ENCODE peak calls at places on chromosomes 1 and 21, in nine cellular contexts. F is neural progenitor cell; C is neuronal stem cell; E is activated T-cell treated with anti-CD3 and anti-CD28 coated beads, Interleukin-2, amount 50 U/mL, for 48 hours; G is COR-L47; K is NCI-H1105 treated with DMSO at 0.1 percent for 48 hours; Q is NCI-H187; J is BJ; Z is NCI-H146. W is an unnamed sample.

GRCh38 chr1:94025383-94026340 is 95.3 kb downstream of the ABCA4 start:
- DNase-seq in F (peak), C (peak), E (no peak), G (no peak), K (peak), Q (peak), J (no peak), Z (peak), W (no peak)

GRCh38 chr1:101178341-101178687 is 58.5 kb upstream of the S1PR1 start:
- DNase-seq in F (no peak), C (no peak), E (peak), G (no peak), K (no peak), Q (no peak), J (no peak), Z (no peak), W (no peak)

GRCh38 chr1:163168053-163168452 is 34.7 kb downstream of the RGS5 start:
- DNase-seq in F (no peak), C (no peak), E (no peak), G (no peak), K (peak), Q (no peak), J (peak), Z (no peak), W (no peak)

GRCh38 chr1:155322571-155322952 is 1.9 kb downstream of the RUSC1 start:
- DNase-seq in F (peak), C (no peak), E (no peak), G (no peak), K (peak), Q (no peak), J (no peak), Z (peak), W (no peak)

GRCh38 chr1:96861836-96862235 is 140.3 kb downstream of the PTBP2 start:
- DNase-seq in F (no peak), C (no peak), E (no peak), G (no peak), K (no peak), Q (no peak), J (no peak), Z (no peak), W (no peak)

GRCh38 chr21:32604484-32604883 is 7.7 kb downstream of the CFAP298 start:
- DNase-seq in F (peak), C (no peak), E (no peak), G (peak), K (peak), Q (no peak), J (no peak), Z (peak), W (no peak)

GRCh38 chr1:225840223-225840610 is 30.3 kb downstream of the EPHX1 start:
- DNase-seq in F (no peak), C (no peak), E (no peak), G (no peak), K (no peak), Q (no peak), J (no peak), Z (no peak), W (no peak)

GRCh38 chr1:193313354-193314140 is 127.1 kb upstream of the B3GALT2 start:
- DNase-seq in F (no peak), C (no peak), E (no peak), G (no peak), K (no peak), Q (no peak), J (no peak), Z (no peak), W (no peak)

GRCh38 chr1:230066466-230067404 is at the start of gene GALNT2:
- DNase-seq in F (peak), C (peak), E (peak), G (peak), K (peak), Q (peak), J (peak), Z (peak), W (peak)

GRCh38 chr1:236480758-236481436 is 42.9 kb upstream of the LGALS8 start:
- DNase-seq in F (no peak), C (no peak), E (no peak), G (peak), K (no peak), Q (no peak), J (no peak), Z (peak), W (no peak)

GRCh38 chr1:212514782-212515181 is 82.1 kb downstream of the NENF start:
- DNase-seq in F (peak), C (no peak), E (no peak), G (no peak), K (no peak), Q (no peak), J (no peak), Z (no peak), W (no peak)

GRCh38 chr1:10632691-10633090 is 157.9 kb downstream of the PEX14 start:
- DNase-seq in F (peak), C (no peak), E (no peak), G (no peak), K (no peak), Q (no peak), J (no peak), Z (no peak), W (peak)

GRCh38 chr1:95132762-95133161 is 15.6 kb downstream of the TLCD4 start:
- DNase-seq in F (no peak), C (no peak), E (no peak), G (no peak), K (no peak), Q (no peak), J (no peak), Z (no peak), W (no peak)

GRCh38 chr1:224626042-224626441 is 9.9 kb downstream of the CNIH3 start:
- DNase-seq in F (no peak), C (no peak), E (no peak), G (no peak), K (no peak), Q (no peak), J (peak), Z (no peak), W (no peak)

GRCh38 chr1:78840447-78841251 is 165.9 kb downstream of the ADGRL4 start:
- DNase-seq in F (peak), C (peak), E (no peak), G (peak), K (peak), Q (no peak), J (no peak), Z (no peak), W (no peak)

GRCh38 chr21:42219606-42220137 is 732 bp downstream of the ABCG1 start:
- DNase-seq in F (peak), C (no peak), E (peak), G (no peak), K (no peak), Q (no peak), J (no peak), Z (peak), W (no peak)

GRCh38 chr1:156233421-156234127 is 8.4 kb upstream of the BGLAP start:
- DNase-seq in F (no peak), C (no peak), E (no peak), G (no peak), K (no peak), Q (no peak), J (peak), Z (no peak), W (no peak)

GRCh38 chr1:8325771-8326170 is 7.9 kb downstream of the SLC45A1 start:
- DNase-seq in F (no peak), C (no peak), E (no peak), G (no peak), K (no peak), Q (no peak), J (no peak), Z (no peak), W (no peak)

GRCh38 chr1:161128591-161129420 is 3.7 kb downstream of the DEDD start:
- DNase-seq in F (no peak), C (no peak), E (no peak), G (no peak), K (no peak), Q (no peak), J (no peak), Z (no peak), W (no peak)

GRCh38 chr1:173302366-173302765 is 95.2 kb upstream of the TNFSF4 start:
- DNase-seq in F (no peak), C (no peak), E (no peak), G (no peak), K (no peak), Q (no peak), J (no peak), Z (no peak), W (no peak)

GRCh38 chr1:107293901-107294600 is 153.2 kb downstream of the NTNG1 start:
- DNase-seq in F (no peak), C (no peak), E (no peak), G (no peak), K (no peak), Q (no peak), J (no peak), Z (no peak), W (no peak)

GRCh38 chr1:27719286-27720251 is 6.2 kb upstream of the FAM76A start:
- DNase-seq in F (no peak), C (no peak), E (no peak), G (no peak), K (no peak), Q (no peak), J (no peak), Z (no peak), W (no peak)

GRCh38 chr1:162213281-162213909 is 143.9 kb downstream of the NOS1AP start:
- DNase-seq in F (peak), C (peak), E (no peak), G (no peak), K (no peak), Q (no peak), J (no peak), Z (no peak), W (peak)

GRCh38 chr1:32071758-32072621 is 749 bp upstream of the TMEM39B start:
- DNase-seq in F (no peak), C (no peak), E (no peak), G (no peak), K (no peak), Q (no peak), J (no peak), Z (no peak), W (no peak)

GRCh38 chr1:159311679-159312078 is 9.5 kb downstream of the FCER1A start:
- DNase-seq in F (no peak), C (no peak), E (no peak), G (no peak), K (no peak), Q (no peak), J (no peak), Z (no peak), W (no peak)

GRCh38 chr1:230119340-230119739 is 52.3 kb downstream of the GALNT2 start:
- DNase-seq in F (no peak), C (no peak), E (no peak), G (no peak), K (no peak), Q (no peak), J (no peak), Z (no peak), W (no peak)

GRCh38 chr21:46122241-46122671 is 24.3 kb downstream of the COL6A2 start:
- DNase-seq in F (no peak), C (no peak), E (no peak), G (no peak), K (no peak), Q (no peak), J (no peak), Z (no peak), W (no peak)

GRCh38 chr1:111205724-111206070 is 5.3 kb upstream of the DENND2D start:
- DNase-seq in F (no peak), C (no peak), E (no peak), G (no peak), K (no peak), Q (no peak), J (no peak), Z (no peak), W (no peak)

GRCh38 chr1:116556289-116557006 is 14.4 kb downstream of the CD58 start:
- DNase-seq in F (no peak), C (no peak), E (peak), G (no peak), K (no peak), Q (no peak), J (no peak), Z (no peak), W (peak)

GRCh38 chr1:78060857-78061563 is 15.2 kb downstream of the GIPC2 start:
- DNase-seq in F (no peak), C (no peak), E (no peak), G (no peak), K (no peak), Q (no peak), J (no peak), Z (no peak), W (no peak)

GRCh38 chr1:210757677-210758076 is 376.3 kb downstream of the KCNH1 start:
- DNase-seq in F (no peak), C (no peak), E (no peak), G (no peak), K (no peak), Q (no peak), J (no peak), Z (no peak), W (no peak)